ENCODE peak calls at places on chromosome 13, in nine cellular contexts. E is gastrocnemius medialis, F is tibial artery, I is GM23248, L is right atrium auricular region, H is aorta, M is BE2C, Q is HAP-1, O is esophagus muscularis mucosa. G is an unnamed sample. For H3K36me3, the result is how much of the 10 kb centered on the place peaks cover.

GRCh38 chr13:96091164-96091931 is 1.4 kb downstream of the HS6ST3 start:
- DNase-seq in I (peak), L (no peak), O (no peak), E (no peak), Q (peak), F (peak), M (peak), H (no peak), G (no peak)

GRCh38 chr13:106599875-106600797 is 32.2 kb upstream of the ARGLU1 start:
- DNase-seq in M (no peak), I (peak), Q (no peak), F (no peak), H (no peak), L (no peak), E (no peak), O (no peak), G (no peak)

GRCh38 chr13:113740286-113740556 is 18.8 kb upstream of the TMEM255B start:
- DNase-seq in I (no peak), M (no peak), L (no peak), Q (no peak), E (no peak), F (no peak), H (peak), O (no peak), G (no peak)

GRCh38 chr13:45361596-45362206 is 20.7 kb upstream of the TPT1 start:
- DNase-seq in F (no peak), H (no peak), I (peak), Q (no peak), L (no peak), M (no peak), O (no peak), E (no peak), G (peak)

GRCh38 chr13:28485551-28485950 is 9.4 kb downstream of the FLT1 start:
- DNase-seq in E (no peak), Q (no peak), L (no peak), I (no peak), H (no peak), O (peak), M (no peak), F (no peak), G (no peak)

GRCh38 chr13:73715114-73715909 is 418.9 kb downstream of the KLF12 start:
- DNase-seq in H (no peak), L (no peak), M (no peak), O (peak), F (no peak), Q (no peak), E (no peak), I (no peak), G (no peak)

GRCh38 chr13:100521912-100522490 is 66.6 kb downstream of the GGACT start:
- DNase-seq in H (no peak), Q (no peak), M (no peak), L (no peak), F (no peak), E (no peak), O (no peak), I (no peak), G (no peak)

GRCh38 chr13:58721273-58721672 is 1089.7 kb downstream of the PCDH17 start:
- DNase-seq in M (no peak), E (no peak), L (no peak), H (no peak), O (no peak), Q (peak), F (no peak), I (no peak), G (no peak)

GRCh38 chr13:97344250-97345175 is 89.5 kb upstream of the RAP2A start:
- DNase-seq in O (no peak), E (no peak), Q (peak), I (peak), H (peak), L (no peak), M (peak), F (peak), G (peak)

GRCh38 chr13:77028202-77028601 is 1.2 kb upstream of the FBXL3 start:
- DNase-seq in Q (no peak), O (no peak), H (peak), F (peak), I (peak), M (no peak), L (peak), E (peak), G (no peak)

GRCh38 chr13:77136902-77137420 is 110.0 kb upstream of the FBXL3 start:
- DNase-seq in L (no peak), I (peak), F (no peak), O (no peak), M (no peak), E (no peak), Q (no peak), H (no peak), G (peak)

GRCh38 chr13:49457221-49457620 is 13.1 kb downstream of the SETDB2 start:
- DNase-seq in E (no peak), F (no peak), L (no peak), I (peak), H (peak), Q (no peak), O (no peak), M (no peak), G (no peak)

GRCh38 chr13:25286308-25286968 is 850 bp downstream of the MTMR6 start:
- DNase-seq in L (no peak), F (no peak), Q (no peak), M (peak), O (no peak), I (peak), E (no peak), H (peak), G (no peak)

GRCh38 chr13:76380436-76381065 is 505.7 kb downstream of the KCTD12 start:
- DNase-seq in E (no peak), F (no peak), Q (peak), H (no peak), L (no peak), M (no peak), O (no peak), I (no peak), G (no peak)

GRCh38 chr13:114119196-114119595 is 13.2 kb downstream of the RASA3 start:
- DNase-seq in E (no peak), H (peak), F (no peak), I (peak), Q (no peak), O (no peak), L (no peak), M (no peak), G (peak)

GRCh38 chr13:38405216-38405615 is 55.6 kb downstream of the UFM1 start:
- DNase-seq in Q (no peak), M (no peak), L (no peak), E (no peak), O (no peak), I (no peak), H (no peak), F (no peak), G (no peak)

GRCh38 chr13:77563110-77563509 is 27.6 kb downstream of the SCEL start:
- DNase-seq in L (no peak), F (no peak), O (no peak), E (no peak), H (no peak), I (peak), Q (no peak), M (no peak), G (no peak)

GRCh38 chr13:28583661-28584091 is 75.3 kb upstream of the POMP start:
- DNase-seq in M (no peak), F (no peak), I (peak), Q (no peak), E (no peak), H (no peak), L (no peak), O (no peak), G (no peak)

GRCh38 chr13:113044431-113045114 is 61.0 kb upstream of the F7 start:
- DNase-seq in E (no peak), I (peak), F (no peak), M (peak), Q (no peak), L (no peak), H (peak), O (no peak), G (no peak)

GRCh38 chr13:30971575-30971974 is 39.1 kb downstream of the TEX26 start:
- DNase-seq in L (no peak), M (no peak), O (no peak), Q (no peak), H (no peak), F (no peak), E (no peak), I (peak), G (no peak)

GRCh38 chr13:47215741-47216140 is 318.9 kb upstream of the HTR2A start:
- DNase-seq in I (peak), Q (no peak), H (no peak), M (peak), O (no peak), L (no peak), F (no peak), E (no peak), G (peak)

GRCh38 chr13:80840313-80840976 is 499.5 kb upstream of the SPRY2 start:
- DNase-seq in E (peak), H (no peak), O (no peak), I (peak), M (no peak), F (peak), Q (no peak), L (no peak), G (no peak)

GRCh38 chr13:97976551-97977375 is 23.3 kb downstream of the IPO5 start:
- DNase-seq in Q (peak), I (peak), E (no peak), L (no peak), H (peak), O (no peak), M (peak), F (no peak), G (no peak)

GRCh38 chr13:20125129-20125782 is 35.6 kb downstream of the GJA3 start:
- DNase-seq in Q (no peak), L (no peak), M (no peak), H (no peak), E (no peak), I (peak), O (no peak), F (no peak), G (no peak)

GRCh38 chr13:28650284-28650683 is 8.6 kb upstream of the POMP start:
- DNase-seq in M (no peak), F (no peak), E (no peak), Q (no peak), I (peak), O (no peak), H (no peak), L (no peak), G (no peak)

GRCh38 chr13:39051157-39051556 is 12.9 kb downstream of the NHLRC3 start:
- DNase-seq in I (peak), E (no peak), L (no peak), Q (peak), O (no peak), H (no peak), M (no peak), F (no peak), G (peak)

GRCh38 chr13:84446972-84447700 is 564.9 kb upstream of the SLITRK1 start:
- DNase-seq in L (no peak), Q (no peak), E (no peak), F (no peak), O (no peak), M (peak), H (no peak), I (peak), G (no peak)

GRCh38 chr13:76019421-76020044 is 383.4 kb downstream of the LMO7 start:
- DNase-seq in H (no peak), E (no peak), Q (peak), M (peak), O (no peak), I (no peak), F (no peak), L (no peak), G (no peak)

DNA sequence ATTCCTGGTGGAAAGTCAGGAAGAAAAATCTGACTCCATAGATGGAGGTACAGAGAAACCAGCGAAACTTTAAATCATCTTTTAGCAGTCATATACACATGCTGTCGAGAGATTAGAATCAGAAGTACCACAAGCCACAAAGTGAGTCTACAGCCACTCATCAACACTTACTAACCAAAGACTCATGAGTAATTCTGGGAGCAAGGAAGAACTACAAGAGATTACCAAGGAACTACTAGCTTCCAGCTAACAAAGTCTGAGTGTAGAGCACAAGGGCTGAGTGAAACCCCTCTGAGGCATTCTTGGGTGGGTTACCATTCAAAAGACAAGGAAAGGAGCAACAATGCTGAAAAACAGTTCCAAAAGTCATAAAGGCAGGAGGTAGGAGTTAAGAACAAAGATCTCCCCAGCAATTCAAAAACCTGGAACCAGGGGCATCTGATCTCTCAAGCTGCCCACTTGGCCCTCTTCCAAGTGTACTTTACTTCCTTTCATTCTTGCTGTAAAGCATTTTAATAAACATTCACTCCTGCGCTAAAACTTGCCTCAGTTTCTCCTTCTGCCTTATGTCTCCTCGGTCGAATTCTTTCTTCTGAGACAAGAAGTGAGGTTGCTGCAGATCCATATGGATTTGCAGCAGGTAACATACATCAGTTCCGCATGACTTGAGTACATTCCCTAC is 13.0 kb downstream of the RBM26 start:
- DNase-seq in I (peak), F (no peak), O (no peak), L (no peak), M (no peak), E (no peak), H (no peak), Q (no peak), G (no peak)
- H3K4me3 ChIP-seq in I (no peak), F (no peak), O (no peak), L (no peak), M (no peak), E (no peak), H (no peak), Q (no peak), G (no peak)

GRCh38 chr13:105037064-105037463 is 1498.4 kb downstream of the EFNB2 start:
- DNase-seq in F (no peak), I (no peak), M (no peak), L (no peak), Q (no peak), O (no peak), E (no peak), H (no peak), G (peak)
- H3K36me3 ChIP-seq in F (under half), I (under half), M (under half), L (under half), Q (under half), O (under half), E (under half), H (under half), G (under half)

DNA sequence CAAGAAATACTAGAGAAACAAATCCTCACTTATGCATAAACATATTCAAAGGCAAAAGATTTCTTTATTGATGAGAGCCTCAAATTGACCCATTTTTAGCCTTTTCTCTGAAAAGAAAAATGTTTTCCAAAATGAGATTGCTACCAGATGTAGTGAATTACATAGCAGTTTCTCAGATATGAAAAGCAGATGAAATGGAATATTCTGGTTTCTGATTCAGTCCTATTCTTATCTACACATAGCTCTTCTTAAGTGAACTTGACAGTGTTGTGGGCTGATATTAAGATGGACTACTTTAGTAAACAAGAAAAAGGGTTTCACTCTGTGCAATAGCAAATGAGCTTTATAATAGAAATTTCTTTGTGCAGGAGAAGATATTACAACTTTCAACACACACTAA is 183.5 kb downstream of the DNAJC15 start:
- DNase-seq in O (no peak), H (no peak), M (no peak), F (no peak), I (no peak), Q (no peak), E (no peak), L (no peak), G (no peak)
- H3K4me3 ChIP-seq in O (no peak), H (no peak), M (no peak), F (no peak), I (no peak), Q (no peak), E (no peak), L (no peak), G (no peak)

GRCh38 chr13:41075034-41075433 is 13.7 kb downstream of the WBP4 start:
- DNase-seq in E (no peak), I (peak), F (no peak), L (no peak), M (peak), Q (peak), O (no peak), H (no peak), G (no peak)

GRCh38 chr13:41077475-41077874 is 16.2 kb downstream of the WBP4 start:
- DNase-seq in M (no peak), I (no peak), F (no peak), Q (no peak), H (no peak), O (no peak), L (no peak), E (no peak), G (no peak)

GRCh38 chr13:41075485-41075884 is 14.2 kb downstream of the WBP4 start:
- DNase-seq in H (no peak), F (no peak), Q (no peak), O (no peak), E (no peak), L (no peak), M (no peak), I (no peak), G (no peak)

GRCh38 chr13:41074523-41074922 is 13.2 kb downstream of the WBP4 start:
- DNase-seq in M (no peak), O (no peak), E (no peak), L (no peak), F (no peak), Q (no peak), I (no peak), H (no peak), G (no peak)

DNA sequence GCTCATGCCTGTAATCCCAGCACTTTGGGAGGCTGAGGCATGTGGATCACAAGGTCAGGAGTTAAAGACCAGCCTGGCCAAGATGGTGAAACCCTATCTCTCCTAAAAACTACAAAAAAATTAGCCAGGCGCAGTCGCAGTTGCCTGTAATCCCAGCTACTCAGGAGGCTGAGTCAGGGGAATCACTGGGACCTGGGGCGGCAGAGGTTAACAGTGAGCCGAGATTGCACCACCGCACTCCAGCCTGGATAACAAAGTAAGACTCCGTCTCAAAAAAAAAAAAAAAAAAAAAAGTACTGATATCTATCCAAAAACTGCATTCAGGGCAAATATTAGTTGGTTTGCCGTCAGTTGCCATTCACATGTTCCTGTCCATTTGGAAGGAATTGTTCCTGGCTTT is 10.5 kb downstream of the WBP4 start:
- DNase-seq in O (no peak), I (no peak), F (no peak), Q (no peak), E (no peak), H (no peak), M (no peak), L (no peak), G (no peak)
- H3K36me3 ChIP-seq in O (half or more), I (half or more), F (half or more), Q (under half), E (half or more), H (under half), M (half or more), L (half or more), G (under half)

GRCh38 chr13:111202149-111202548 is 87.0 kb downstream of the ARHGEF7 start:
- DNase-seq in E (no peak), L (no peak), H (no peak), F (no peak), M (no peak), Q (no peak), I (no peak), O (no peak), G (no peak)

GRCh38 chr13:111206148-111206547 is 91.0 kb downstream of the ARHGEF7 start:
- DNase-seq in H (no peak), L (no peak), Q (no peak), M (no peak), I (no peak), F (no peak), E (no peak), O (no peak), G (no peak)

GRCh38 chr13:111202745-111203144 is 87.6 kb downstream of the ARHGEF7 start:
- DNase-seq in E (no peak), O (no peak), I (peak), F (no peak), H (no peak), Q (no peak), L (peak), M (no peak), G (no peak)

GRCh38 chr13:111203742-111204386 is 88.8 kb downstream of the ARHGEF7 start:
- DNase-seq in E (no peak), F (no peak), I (no peak), Q (no peak), O (no peak), L (no peak), H (no peak), M (no peak), G (no peak)

GRCh38 chr13:111204438-111205177 is 89.5 kb downstream of the ARHGEF7 start:
- DNase-seq in E (no peak), H (peak), M (no peak), I (peak), Q (no peak), F (peak), L (peak), O (no peak), G (no peak)
- H3K4me3 ChIP-seq in E (peak), H (no peak), M (no peak), I (peak), Q (no peak), F (peak), L (peak), O (peak), G (no peak)

GRCh38 chr13:110696776-110697175 is 9.1 kb downstream of the CARS2 start:
- DNase-seq in E (no peak), F (no peak), M (no peak), Q (no peak), H (no peak), O (no peak), I (no peak), L (no peak), G (no peak)

GRCh38 chr13:110700186-110700585 is 5.7 kb downstream of the CARS2 start:
- DNase-seq in L (no peak), M (no peak), O (no peak), I (no peak), E (no peak), Q (no peak), F (no peak), H (no peak), G (no peak)

GRCh38 chr13:110697842-110698241 is 8.1 kb downstream of the CARS2 start:
- DNase-seq in E (no peak), L (no peak), I (no peak), Q (no peak), H (no peak), O (no peak), M (no peak), F (no peak), G (no peak)

GRCh38 chr13:110699148-110700145 is 6.5 kb downstream of the CARS2 start:
- DNase-seq in L (no peak), E (no peak), I (no peak), H (no peak), M (no peak), O (no peak), F (no peak), Q (no peak), G (no peak)

DNA sequence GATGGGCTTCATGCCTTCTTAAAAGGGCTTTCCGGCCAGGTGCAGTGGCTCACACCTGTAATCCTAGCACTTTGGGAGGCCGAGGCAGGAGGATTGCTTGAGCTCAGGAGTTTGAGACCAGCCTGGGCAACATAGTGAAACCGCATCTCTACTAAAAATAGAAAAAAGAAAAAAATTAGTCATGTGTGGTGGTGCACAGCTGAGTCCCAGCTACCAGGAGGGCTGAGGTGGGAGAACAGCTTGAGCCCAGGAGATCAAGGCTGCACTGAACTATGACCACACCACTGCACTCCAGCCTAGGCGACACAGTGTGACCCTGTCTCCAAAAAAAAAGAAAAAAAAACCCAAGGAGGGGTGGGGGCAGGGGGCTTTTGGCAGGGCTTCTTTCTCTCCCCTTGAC is 7.2 kb downstream of the CARS2 start:
- DNase-seq in O (no peak), L (no peak), F (no peak), E (no peak), I (no peak), Q (no peak), M (no peak), H (no peak), G (no peak)
- H3K36me3 ChIP-seq in O (half or more), L (under half), F (half or more), E (half or more), I (under half), Q (half or more), M (under half), H (under half), G (under half)

GRCh38 chr13:26785845-26786630 is 25.5 kb upstream of the GPR12 start:
- DNase-seq in I (no peak), H (peak), O (no peak), L (no peak), E (no peak), Q (no peak), F (peak), M (no peak), G (no peak)
- H3K4me3 ChIP-seq in I (no peak), H (no peak), O (peak), L (peak), E (peak), Q (no peak), F (no peak), M (no peak), G (no peak)

G was measured in kidney epithelial cell.